ENCODE peak calls at places on chromosome 15, in five cellular contexts. B, F, N, C and D are unnamed samples.
A peak's percentile ranks its signal among the peaks of the same experiment; 100 is the strongest.

GRCh38 chr15:43483306-43484128 is 9.4 kb downstream of the TP53BP1 start:
- DNase-seq in B (no peak), F (no peak), N (no peak), C (peak; percentile 60), D (no peak)

GRCh38 chr15:91940466-91941381 is 87.2 kb downstream of the SLCO3A1 start:
- DNase-seq in B (no peak), F (no peak), N (no peak), C (no peak), D (no peak)

GRCh38 chr15:57031605-57032004 is 113.2 kb downstream of the TCF12 start:
- DNase-seq in B (no peak), F (no peak), N (no peak), C (peak; percentile 17), D (no peak)

GRCh38 chr15:84878504-84878903 is 6.0 kb upstream of the SLC28A1 start:
- DNase-seq in B (peak; percentile 56), F (peak; percentile 81), N (peak; percentile 22), C (peak; percentile 73), D (peak; percentile 77)

GRCh38 chr15:57461541-57461940 is 85.2 kb downstream of the CGNL1 start:
- DNase-seq in B (no peak), F (no peak), N (no peak), C (no peak), D (no peak)

GRCh38 chr15:81480645-81481053 is 106.6 kb upstream of the TMC3 start:
- DNase-seq in B (no peak), F (peak; percentile 77), N (peak; percentile 31), C (peak; percentile 68), D (no peak)

GRCh38 chr15:58793862-58794261 is 22.8 kb downstream of the MINDY2 start:
- DNase-seq in B (no peak), F (no peak), N (peak; percentile 73), C (no peak), D (no peak)

GRCh38 chr15:63973212-63974009 is 72.9 kb downstream of the DAPK2 start:
- DNase-seq in B (no peak), F (no peak), N (no peak), C (peak; percentile 84), D (no peak)

GRCh38 chr15:66542896-66543295 is 22.9 kb downstream of the LCTL start:
- DNase-seq in B (no peak), F (no peak), N (no peak), C (no peak), D (no peak)

GRCh38 chr15:56821721-56822425 is 88.6 kb upstream of the ZNF280D start:
- DNase-seq in B (peak; percentile 24), F (peak; percentile 69), N (peak; percentile 43), C (peak; percentile 74), D (peak; percentile 63)

GRCh38 chr15:27683126-27683525 is 416.0 kb downstream of the OCA2 start:
- DNase-seq in B (no peak), F (no peak), N (no peak), C (no peak), D (no peak)

DNA sequence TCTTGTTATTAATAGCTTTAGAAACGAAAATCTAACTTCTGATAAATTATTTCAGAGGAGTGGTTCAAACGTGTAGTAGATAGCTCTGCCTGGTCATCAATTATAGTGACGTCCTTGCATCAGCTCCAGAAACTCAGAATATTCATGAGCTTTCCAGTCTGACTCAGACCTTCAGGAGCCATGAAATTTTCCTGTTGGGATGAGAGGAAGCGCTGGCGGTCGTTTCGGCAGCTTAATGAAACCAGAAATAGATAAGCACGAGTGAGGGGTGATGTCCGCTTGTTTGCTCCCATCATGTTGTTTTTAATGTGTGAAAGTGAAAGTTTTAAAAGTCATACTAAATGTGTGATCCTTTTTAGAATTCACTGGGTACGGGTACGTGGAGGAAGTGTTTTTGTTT is 141.1 kb downstream of the PGPEP1L start:
- DNase-seq in B (no peak), F (no peak), N (no peak), C (peak; percentile 73), D (no peak)
- H3K4me3 ChIP-seq in B (peak overlapping the region; percentile 44), F (no peak overlapping the region), N (no peak overlapping the region), C (peak overlapping the region; percentile 47), D (peak overlapping the region; percentile 39)

GRCh38 chr15:68298882-68299381 is 21.4 kb downstream of the FEM1B start:
- DNase-seq in B (no peak), F (no peak), N (no peak), C (peak; percentile 74), D (peak; percentile 51)
- H3K4me3 ChIP-seq in B (peak overlapping the region; percentile 32), F (no peak overlapping the region), N (peak overlapping the region; percentile 39), C (peak overlapping the region; percentile 63), D (peak overlapping the region; percentile 46)

GRCh38 chr15:32029862-32030781 is at the start of gene CHRNA7:
- DNase-seq in B (no peak), F (peak; percentile 95), N (peak; percentile 12), C (peak; percentile 51), D (peak; percentile 68)

GRCh38 chr15:32030795-32031194 is 480 bp downstream of the CHRNA7 start:
- DNase-seq in B (no peak), F (peak; percentile 48), N (no peak), C (peak; percentile 6), D (no peak)

GRCh38 chr15:32029409-32029861 is 880 bp upstream of the CHRNA7 start:
- DNase-seq in B (no peak), F (peak; percentile 80), N (no peak), C (peak; percentile 4), D (no peak)

GRCh38 chr15:32033186-32033890 is 3.0 kb downstream of the CHRNA7 start:
- DNase-seq in B (no peak), F (no peak), N (no peak), C (no peak), D (no peak)

GRCh38 chr15:32028921-32029320 is 1.4 kb upstream of the CHRNA7 start:
- DNase-seq in B (no peak), F (peak; percentile 85), N (no peak), C (no peak), D (no peak)
- H3K4me3 ChIP-seq in B (no peak overlapping the region), F (peak overlapping the region; percentile 58), N (no peak overlapping the region), C (no peak overlapping the region), D (no peak overlapping the region)

GRCh38 chr15:45116482-45117326 is 2.6 kb downstream of the DUOXA2 start:
- DNase-seq in B (no peak), F (peak; percentile 12), N (no peak), C (peak; percentile 17), D (no peak)
- H3K4me3 ChIP-seq in B (no peak overlapping the region), F (no peak overlapping the region), N (no peak overlapping the region), C (no peak overlapping the region), D (no peak overlapping the region)

DNA sequence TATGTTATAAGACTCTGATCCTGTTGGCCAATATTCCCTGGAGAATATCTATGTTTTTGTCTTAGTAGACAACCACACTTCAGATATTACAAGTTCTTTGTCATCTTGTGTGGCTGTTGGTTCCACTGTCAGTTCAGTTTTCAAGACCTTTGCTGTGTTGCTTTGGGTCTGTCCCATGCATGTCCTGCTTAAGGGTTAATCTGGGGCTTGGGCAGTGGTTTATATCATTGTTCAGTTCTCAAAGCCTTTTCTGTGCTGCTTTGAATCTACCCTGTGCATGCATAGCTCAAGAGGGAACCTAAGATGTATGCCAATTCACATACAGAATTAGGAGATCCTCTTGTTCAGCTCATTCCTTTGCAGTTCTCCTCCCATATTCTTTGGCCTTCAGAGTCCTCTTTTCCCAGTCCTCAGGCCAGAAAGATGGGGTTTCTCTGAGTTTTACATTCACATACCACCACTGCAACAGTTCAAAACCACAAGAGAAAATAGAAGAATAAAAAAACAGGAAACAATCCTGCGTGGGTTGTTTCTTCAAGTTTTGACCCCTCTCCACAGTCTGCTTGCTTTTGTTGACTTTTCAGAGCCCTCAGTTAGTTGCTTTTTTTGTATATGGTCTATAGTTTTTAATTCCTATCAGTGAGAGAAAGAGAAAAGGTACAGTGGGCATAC is 21.6 kb downstream of the BUB1B start:
- DNase-seq in B (no peak), F (no peak), N (no peak), C (no peak), D (no peak)
- H3K4me3 ChIP-seq in B (no peak overlapping the region), F (no peak overlapping the region), N (no peak overlapping the region), C (no peak overlapping the region), D (no peak overlapping the region)